ENCODE peak calls at places on chromosomes 7 and 10, in six cellular contexts. D is transverse colon, N is NT2/D1, M is lower lobe of right lung, V is IMR-90, T is tibial artery. Q is an unnamed sample.

GRCh38 chr7:84999450-84999849 is 187.4 kb downstream of the SEMA3D start:
- DNase-seq in N (no peak), V (no peak), T (no peak), D (no peak), M (no peak), Q (no peak)

GRCh38 chr10:30456262-30456661 is 22.3 kb downstream of the MAP3K8 start:
- DNase-seq in V (no peak), D (peak; percentile 42), N (no peak), T (no peak), M (no peak), Q (peak; percentile 44)

GRCh38 chr10:821322-821721 is 110.2 kb downstream of the LARP4B start:
- DNase-seq in M (no peak), V (peak; percentile 10), N (no peak), T (no peak), D (no peak), Q (no peak)

GRCh38 chr10:30812018-30812851 is 182.7 kb upstream of the LYZL2 start:
- DNase-seq in N (no peak), V (peak; percentile 95), M (no peak), T (peak; percentile 73), D (peak; percentile 38), Q (peak; percentile 29)

GRCh38 chr7:37510043-37510634 is 61.5 kb upstream of the ELMO1 start:
- DNase-seq in N (peak; percentile 23), D (no peak), V (no peak), T (no peak), M (no peak), Q (no peak)

GRCh38 chr10:36168777-36169176 is 526.7 kb upstream of the FZD8 start:
- DNase-seq in M (no peak), V (no peak), T (no peak), N (no peak), D (no peak), Q (no peak)

GRCh38 chr10:110344622-110345021 is 39.9 kb upstream of the SMNDC1 start:
- DNase-seq in V (no peak), T (no peak), N (no peak), D (no peak), M (no peak), Q (no peak)

GRCh38 chr10:79936625-79937255 is 12.2 kb downstream of the SFTPD start:
- DNase-seq in N (no peak), M (no peak), T (no peak), V (no peak), D (no peak), Q (no peak)

GRCh38 chr7:140137078-140137477 is 39.7 kb downstream of the KDM7A start:
- DNase-seq in M (no peak), N (no peak), D (no peak), T (no peak), V (no peak), Q (no peak)

GRCh38 chr7:133315332-133316040 is 62.6 kb downstream of the EXOC4 start:
- DNase-seq in M (no peak), V (peak; percentile 75), N (no peak), T (no peak), D (no peak), Q (no peak)

GRCh38 chr10:20084451-20084850 is 268.2 kb downstream of the PLXDC2 start:
- DNase-seq in T (no peak), N (no peak), M (no peak), D (no peak), V (no peak), Q (no peak)

GRCh38 chr7:25675789-25676474 is 447.6 kb upstream of the NPVF start:
- DNase-seq in V (no peak), N (no peak), T (no peak), M (no peak), D (no peak), Q (no peak)

GRCh38 chr7:92778972-92779371 is 57.4 kb downstream of the CDK6 start:
- DNase-seq in V (peak; percentile 85), T (peak; percentile 74), D (peak; percentile 30), N (no peak), M (no peak), Q (no peak)

GRCh38 chr7:104198673-104199278 is 9.0 kb downstream of the ORC5 start:
- DNase-seq in N (no peak), D (no peak), T (no peak), M (no peak), V (no peak), Q (no peak)

GRCh38 chr7:48046458-48046857 is 11.1 kb downstream of the C7orf57 start:
- DNase-seq in T (no peak), N (no peak), D (no peak), V (no peak), M (no peak), Q (no peak)

GRCh38 chr10:72173267-72173634 is 42.6 kb upstream of the ANAPC16 start:
- DNase-seq in N (no peak), D (no peak), V (no peak), M (no peak), T (no peak), Q (no peak)

GRCh38 chr7:65371468-65371867 is 2.2 kb upstream of the ZNF92 start:
- DNase-seq in V (no peak), M (no peak), D (no peak), N (no peak), T (peak; percentile 68), Q (peak; percentile 31)

GRCh38 chr7:142482899-142483658 is 225.2 kb upstream of the PRSS58 start:
- DNase-seq in D (peak; percentile 69), N (peak; percentile 35), T (no peak), V (peak; percentile 66), M (no peak), Q (peak; percentile 74)

GRCh38 chr7:142898377-142899235 is 13.1 kb upstream of the TRPV6 start:
- DNase-seq in M (peak; percentile 54), D (no peak), V (no peak), N (no peak), T (no peak), Q (no peak)

GRCh38 chr10:104255244-104255981 is 721 bp downstream of the GSTO1 start:
- DNase-seq in D (peak; percentile 30), N (no peak), M (no peak), T (no peak), V (peak; percentile 90), Q (peak; percentile 61)

GRCh38 chr7:44466300-44467216 is 23.9 kb downstream of the NUDCD3 start:
- DNase-seq in N (no peak), V (peak; percentile 76), T (no peak), M (no peak), D (no peak), Q (no peak)

GRCh38 chr10:79409038-79410035 is 36.1 kb downstream of the ZCCHC24 start:
- DNase-seq in N (no peak), V (no peak), T (peak; percentile 57), D (no peak), M (peak; percentile 42), Q (no peak)

GRCh38 chr10:131975003-131975402 is 6.7 kb downstream of the BNIP3 start:
- DNase-seq in N (no peak), V (peak; percentile 48), D (no peak), T (peak; percentile 13), M (no peak), Q (no peak)

GRCh38 chr10:86670290-86670811 is 2.0 kb downstream of the LDB3 start:
- DNase-seq in M (no peak), V (no peak), N (no peak), T (no peak), D (no peak), Q (no peak)

GRCh38 chr7:123154231-123154860 is 45.4 kb downstream of the SLC13A1 start:
- DNase-seq in V (peak; percentile 50), T (peak; percentile 69), N (peak; percentile 76), D (peak; percentile 80), M (no peak), Q (peak; percentile 83)

GRCh38 chr7:17405786-17406185 is 107.3 kb downstream of the AHR start:
- DNase-seq in N (no peak), M (no peak), D (no peak), V (peak; percentile 96), T (no peak), Q (no peak)

GRCh38 chr7:35613150-35613549 is 81.8 kb downstream of the HERPUD2 start:
- DNase-seq in T (no peak), V (peak; percentile 57), D (no peak), N (no peak), M (no peak), Q (no peak)

GRCh38 chr7:131071786-131072504 is 255.7 kb upstream of the MKLN1 start:
- DNase-seq in D (peak; percentile 27), V (peak; percentile 38), T (no peak), M (no peak), N (no peak), Q (no peak)

GRCh38 chr7:42549212-42549611 is 312.2 kb upstream of the GLI3 start:
- DNase-seq in M (no peak), T (no peak), V (no peak), D (no peak), N (no peak), Q (no peak)

GRCh38 chr7:42545049-42545724 is 308.2 kb upstream of the GLI3 start:
- DNase-seq in N (no peak), T (no peak), D (no peak), M (no peak), V (no peak), Q (no peak)

DNA sequence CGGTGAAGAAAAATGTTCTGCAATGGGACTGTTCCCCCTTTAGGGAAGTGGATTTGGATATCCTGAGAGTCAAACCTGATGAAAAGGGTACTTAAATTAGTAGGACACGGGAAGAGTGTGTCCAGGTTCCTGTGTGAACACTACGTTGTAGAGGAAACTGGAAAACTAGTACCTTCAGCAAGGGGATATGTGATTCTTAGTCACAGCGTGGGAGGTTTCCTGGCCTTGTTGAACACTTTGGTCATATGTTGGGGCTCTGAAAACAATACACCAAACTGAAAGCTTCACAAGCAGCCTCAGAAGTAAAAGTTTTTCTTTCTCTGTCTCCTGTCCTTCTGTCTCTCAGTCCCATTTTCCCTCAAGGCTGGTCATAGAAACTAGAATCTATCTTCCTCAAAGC is 306.9 kb upstream of the GLI3 start:
- DNase-seq in D (no peak), V (no peak), M (no peak), T (no peak), N (no peak), Q (no peak)
- H3K9me3 ChIP-seq in D (no peaks in the 10 kb centered on the region), V (no peaks in the 10 kb centered on the region), M (no peaks in the 10 kb centered on the region), T (no peaks in the 10 kb centered on the region), N (peaks cover 84% of the 10 kb centered on the region), Q (no peaks in the 10 kb centered on the region)

GRCh38 chr10:129854181-129854580 is 109.9 kb downstream of the EBF3 start:
- DNase-seq in N (no peak), M (no peak), V (no peak), T (no peak), D (no peak), Q (no peak)
- H3K9me3 ChIP-seq in N (peaks cover 8% of the 10 kb centered on the region), M (no peaks in the 10 kb centered on the region), V (peaks cover 19% of the 10 kb centered on the region), T (no peaks in the 10 kb centered on the region), D (no peaks in the 10 kb centered on the region), Q (no peaks in the 10 kb centered on the region)

DNA sequence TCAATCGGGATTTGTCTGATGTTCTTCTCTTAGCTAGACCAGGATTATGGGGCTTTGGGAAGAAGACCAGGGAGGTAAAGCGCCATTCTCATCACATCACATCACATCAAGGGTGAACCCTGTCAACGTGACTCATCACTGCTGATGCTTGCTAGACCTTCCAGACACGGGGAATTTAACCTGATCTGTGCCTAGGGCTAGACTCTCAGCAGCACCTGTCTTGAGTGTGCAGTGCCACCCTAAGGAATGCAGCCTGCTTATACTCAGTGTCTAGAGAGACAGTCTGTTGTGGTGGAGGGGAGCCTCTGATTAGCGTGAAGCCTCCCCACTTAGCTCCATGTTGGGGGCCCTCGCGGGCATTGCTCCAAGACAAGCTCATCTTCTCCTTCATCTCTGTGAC is 678.6 kb upstream of the FOXK1 start:
- DNase-seq in V (no peak), N (no peak), M (no peak), T (no peak), D (no peak), Q (no peak)
- H3K9me3 ChIP-seq in V (peaks cover 4% of the 10 kb centered on the region), N (no peaks in the 10 kb centered on the region), M (no peaks in the 10 kb centered on the region), T (no peaks in the 10 kb centered on the region), D (no peaks in the 10 kb centered on the region), Q (no peaks in the 10 kb centered on the region)

GRCh38 chr7:96308253-96308949 is 13.5 kb downstream of the SLC25A13 start:
- DNase-seq in N (peak; percentile 54), M (no peak), V (no peak), D (no peak), T (no peak), Q (no peak)
- H3K9me3 ChIP-seq in N (peaks cover 7% of the 10 kb centered on the region), M (no peaks in the 10 kb centered on the region), V (no peaks in the 10 kb centered on the region), D (no peaks in the 10 kb centered on the region), T (no peaks in the 10 kb centered on the region), Q (no peaks in the 10 kb centered on the region)